ENCODE peak calls at places on chromosome 16, in five cellular contexts. Q is GM12878, S is HepG2, C is H1, M is K562. D is an unnamed sample.

GRCh38 chr16:86498661-86499493 is 11.4 kb upstream of the FOXF1 start:
- DNase-seq in Q (no peak), S (no peak), C (no peak), M (no peak), D (no peak)

GRCh38 chr16:27254262-27254811 is 14.2 kb downstream of the NSMCE1 start:
- DNase-seq in Q (peak), S (no peak), C (no peak), M (no peak), D (no peak)

GRCh38 chr16:50160495-50161164 is 7.5 kb downstream of the TENT4B start:
- DNase-seq in Q (no peak), S (no peak), C (no peak), M (no peak), D (no peak)

GRCh38 chr16:27228621-27229501 is 25.5 kb downstream of the KDM8 start:
- DNase-seq in Q (no peak), S (no peak), C (no peak), M (no peak), D (no peak)

GRCh38 chr16:19914877-19915276 is 30.2 kb upstream of the GPRC5B start:
- DNase-seq in Q (no peak), S (no peak), C (no peak), M (no peak), D (no peak)

GRCh38 chr16:2148714-2149629 is 547 bp downstream of the RAB26 start:
- DNase-seq in Q (no peak), S (no peak), C (no peak), M (peak), D (no peak)

GRCh38 chr16:72172105-72173034 is at the start of gene PMFBP1:
- DNase-seq in Q (peak), S (peak), C (no peak), M (no peak), D (no peak)

GRCh38 chr16:48153689-48154265 is 2.0 kb downstream of the ABCC12 start:
- DNase-seq in Q (no peak), S (no peak), C (no peak), M (no peak), D (no peak)

GRCh38 chr16:53509906-53510703 is 7.1 kb upstream of the AKTIP start:
- DNase-seq in Q (no peak), S (peak), C (no peak), M (peak), D (peak)

GRCh38 chr16:12170103-12171025 is 193.8 kb downstream of the SNX29 start:
- DNase-seq in Q (no peak), S (no peak), C (no peak), M (peak), D (no peak)

GRCh38 chr16:68737730-68738590 is 868 bp downstream of the CDH1 start:
- DNase-seq in Q (no peak), S (no peak), C (no peak), M (no peak), D (peak)

GRCh38 chr16:89095401-89095974 is 1.8 kb downstream of the ACSF3 start:
- DNase-seq in Q (no peak), S (no peak), C (peak), M (no peak), D (no peak)

GRCh38 chr16:67551972-67552371 is 10.4 kb upstream of the CTCF start:
- DNase-seq in Q (no peak), S (no peak), C (no peak), M (no peak), D (no peak)

GRCh38 chr16:67641779-67642708 is 2.9 kb upstream of the CARMIL2 start:
- DNase-seq in Q (no peak), S (no peak), C (no peak), M (no peak), D (no peak)

GRCh38 chr16:67158637-67159600 is 790 bp downstream of the TRADD start:
- DNase-seq in Q (peak), S (peak), C (no peak), M (peak), D (peak)

GRCh38 chr16:15444264-15444663 is 9.9 kb downstream of the BMERB1 start:
- DNase-seq in Q (no peak), S (no peak), C (no peak), M (no peak), D (no peak)

GRCh38 chr16:51968756-51969155 is 578.2 kb downstream of the TOX3 start:
- DNase-seq in Q (no peak), S (no peak), C (no peak), M (no peak), D (no peak)

GRCh38 chr16:9323170-9323569 is 231.7 kb downstream of the HAPSTR1 start:
- DNase-seq in Q (no peak), S (no peak), C (no peak), M (no peak), D (no peak)

GRCh38 chr16:2713523-2713922 is 6.5 kb downstream of the PRSS27 start:
- DNase-seq in Q (no peak), S (no peak), C (no peak), M (no peak), D (no peak)

GRCh38 chr16:8955828-8956227 is 7.9 kb downstream of the USP7 start:
- DNase-seq in Q (no peak), S (no peak), C (no peak), M (no peak), D (no peak)

DNA sequence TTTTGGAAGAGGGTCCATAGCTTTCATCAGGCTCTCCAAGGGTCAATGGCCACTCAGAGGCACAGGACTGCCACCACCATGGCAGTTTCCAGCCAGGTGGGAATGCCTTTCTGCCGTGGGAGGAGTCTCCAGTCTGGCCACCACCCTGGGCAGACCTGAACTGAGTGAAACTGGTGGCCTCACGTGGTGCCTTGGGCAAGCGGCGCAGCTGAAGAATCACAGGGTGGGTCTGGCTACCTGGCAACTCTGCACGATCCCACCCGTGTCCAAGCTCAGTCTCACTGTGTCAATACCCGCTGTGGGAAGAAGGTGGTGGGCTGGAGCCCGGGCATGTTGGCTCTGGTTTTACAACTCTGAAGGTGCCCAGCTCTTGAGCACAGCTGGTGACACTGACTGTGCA is 31.8 kb downstream of the VAC14 start:
- DNase-seq in Q (no peak), S (no peak), C (no peak), M (no peak), D (no peak)
- TF ChIP-seq ATF2 in Q (no peak), S (no peak), C (no peak), M (no peak), D (no peak)

GRCh38 chr16:11066231-11066870 is 122.0 kb downstream of the CLEC16A start:
- DNase-seq in Q (no peak), S (no peak), C (no peak), M (no peak), D (no peak)

GRCh38 chr16:11064202-11064540 is 119.8 kb downstream of the CLEC16A start:
- DNase-seq in Q (no peak), S (no peak), C (no peak), M (no peak), D (no peak)

GRCh38 chr16:11067266-11067665 is 122.9 kb downstream of the CLEC16A start:
- DNase-seq in Q (no peak), S (no peak), C (no peak), M (no peak), D (no peak)

GRCh38 chr16:11063432-11064201 is 119.3 kb downstream of the CLEC16A start:
- DNase-seq in Q (no peak), S (no peak), C (no peak), M (no peak), D (no peak)

DNA sequence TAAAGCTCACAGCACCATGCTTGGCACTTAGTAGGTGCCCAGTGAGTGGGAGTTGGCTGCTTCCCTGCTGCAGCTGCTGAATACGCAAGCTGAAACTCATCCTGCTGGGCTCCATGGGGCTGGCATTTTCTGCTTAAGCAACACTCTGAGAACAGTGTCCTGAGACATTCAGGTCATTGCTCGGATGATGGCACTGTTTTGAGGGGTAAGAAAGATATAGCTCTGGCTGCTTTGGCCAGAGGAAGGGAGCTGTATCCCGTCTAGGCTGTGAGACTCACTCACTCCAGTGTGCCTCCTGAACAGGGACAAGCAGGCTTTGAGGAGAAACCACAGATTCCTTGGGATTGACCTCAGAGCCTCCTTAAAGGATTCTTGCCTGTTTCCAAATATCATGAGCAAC is 120.5 kb downstream of the CLEC16A start:
- DNase-seq in Q (no peak), S (no peak), C (no peak), M (no peak), D (no peak)
- TF ChIP-seq ATF2 in Q (no peak), S (no peak), C (no peak), M (no peak), D (no peak)

GRCh38 chr16:76653390-76654026 is 376.3 kb downstream of the CNTNAP4 start:
- DNase-seq in Q (peak), S (peak), C (no peak), M (peak), D (no peak)
- TF ChIP-seq ATF2 in Q (no peak), S (no peak), C (no peak), M (no peak), D (no peak)

DNA sequence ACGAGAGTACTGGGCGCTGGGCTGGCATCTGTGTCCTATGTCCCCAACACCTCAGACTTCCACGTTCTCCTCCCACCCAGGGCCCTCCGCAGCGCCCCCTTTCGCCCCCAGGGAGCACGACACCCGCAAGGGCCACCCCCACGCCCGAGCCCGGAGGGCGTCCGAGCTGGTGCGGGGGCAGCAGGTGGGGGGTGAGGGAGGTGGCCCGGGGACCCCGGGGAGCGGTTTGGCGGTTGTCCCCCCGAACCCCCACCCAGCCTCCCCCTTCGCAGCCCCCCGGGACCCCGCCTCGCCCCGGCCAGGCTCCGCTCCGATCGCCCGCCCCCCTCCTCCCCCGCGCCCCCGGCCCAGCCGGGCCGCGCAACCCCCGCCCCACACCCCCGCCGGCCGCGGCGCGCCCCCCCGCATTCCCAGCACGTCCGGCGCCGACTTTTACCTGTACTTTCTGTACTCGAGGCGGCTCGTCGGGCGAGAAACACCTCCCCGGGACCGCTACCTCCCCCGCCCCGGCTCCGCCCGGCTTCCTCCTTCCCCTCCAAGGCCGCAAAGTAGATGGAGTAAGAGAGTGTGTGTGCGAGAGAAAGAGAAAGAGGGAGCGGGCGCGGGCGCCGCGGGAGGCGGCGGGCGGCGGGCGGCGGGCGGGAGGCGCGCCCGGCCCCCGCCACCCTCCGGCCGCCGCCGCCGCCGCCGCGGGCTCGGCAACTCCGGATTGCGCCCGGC is 897 bp downstream of the CDYL2 start:
- DNase-seq in Q (no peak), S (no peak), C (no peak), M (peak), D (peak)
- TF ChIP-seq ATF2 in Q (no peak), S (no peak), C (no peak), M (no peak), D (no peak)

GRCh38 chr16:28982418-28982817 is 2.4 kb upstream of the LAT start:
- DNase-seq in Q (no peak), S (no peak), C (no peak), M (no peak), D (no peak)
- TF ChIP-seq ATF2 in Q (no peak), S (no peak), C (no peak), M (no peak), D (no peak)

GRCh38 chr16:84479716-84480450 is 24.6 kb downstream of the MEAK7 start:
- DNase-seq in Q (no peak), S (no peak), C (no peak), M (no peak), D (peak)

GRCh38 chr16:84482001-84482891 is 22.2 kb downstream of the MEAK7 start:
- DNase-seq in Q (no peak), S (no peak), C (no peak), M (no peak), D (peak)

GRCh38 chr16:84482951-84483881 is 21.2 kb downstream of the MEAK7 start:
- DNase-seq in Q (no peak), S (no peak), C (no peak), M (no peak), D (peak)

GRCh38 chr16:84483882-84484565 is 20.4 kb downstream of the MEAK7 start:
- DNase-seq in Q (no peak), S (no peak), C (no peak), M (no peak), D (no peak)

DNA sequence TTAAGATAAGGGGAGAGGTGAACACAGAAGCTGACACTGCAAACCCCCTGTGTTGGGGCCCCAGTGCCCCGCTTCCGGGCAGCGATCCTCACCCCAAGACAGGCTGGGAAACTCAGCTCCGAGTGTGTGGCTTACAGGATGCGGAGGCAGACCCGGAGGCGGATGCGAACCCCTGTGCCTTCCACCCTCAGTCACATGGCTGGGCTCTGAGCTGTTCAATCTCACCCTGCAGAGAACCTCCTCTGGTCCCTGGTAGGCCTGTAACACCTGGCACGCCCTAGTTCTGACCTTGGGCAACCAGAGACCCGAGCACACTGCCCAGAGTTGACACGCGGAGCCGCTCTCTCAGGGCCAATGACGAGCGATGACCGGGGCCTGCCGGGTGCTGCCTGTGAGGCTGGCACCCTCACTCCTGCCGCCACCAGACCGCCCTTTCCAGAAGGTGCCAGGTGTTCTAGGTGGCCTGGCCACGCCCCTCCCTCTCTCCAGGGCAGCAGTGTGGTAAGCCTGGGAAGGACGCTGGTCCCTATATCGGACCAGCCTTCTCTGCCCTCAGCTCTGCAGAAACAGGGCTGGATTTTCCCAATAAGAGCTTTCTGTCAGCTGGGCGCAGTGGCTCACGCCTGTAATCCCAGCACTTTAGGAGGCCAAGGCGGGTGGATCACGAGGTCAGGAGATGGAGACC is 23.3 kb downstream of the MEAK7 start:
- DNase-seq in Q (no peak), S (no peak), C (no peak), M (no peak), D (peak)
- TF ChIP-seq ATF2 in Q (no peak), S (no peak), C (no peak), M (no peak), D (no peak)